ENCODE peak calls at places on chromosomes 1 and 21, in four cellular contexts. L is H9; E is putamen; N is stimulated activated naive CD4-positive, alpha-beta T cell. B is an unnamed sample.

GRCh38 chr1:167805041-167805556 is 83.3 kb downstream of the MPZL1 start:
- DNase-seq in L (no peak), E (no peak), N (no peak), B (peak; percentile 35)

GRCh38 chr1:147641695-147642592 is 28.4 kb downstream of the ACP6 start:
- DNase-seq in N (peak; percentile 31), E (no peak), L (no peak), B (peak; percentile 51)

GRCh38 chr1:2212542-2213491 is 15.3 kb upstream of the SKI start:
- DNase-seq in E (peak; percentile 91), L (peak; percentile 95), N (peak; percentile 63), B (peak; percentile 92)

GRCh38 chr1:32045770-32046169 is 27.0 kb upstream of the TMEM39B start:
- DNase-seq in E (no peak), L (no peak), N (no peak), B (no peak)

GRCh38 chr1:226406401-226406881 is 1.5 kb downstream of the PARP1 start:
- DNase-seq in L (peak; percentile 22), N (no peak), E (no peak), B (no peak)

GRCh38 chr1:79847715-79848114 is 841.2 kb upstream of the ADGRL4 start:
- DNase-seq in N (no peak), L (no peak), E (no peak), B (no peak)

GRCh38 chr1:204499511-204500468 is 5.2 kb upstream of the PIK3C2B start:
- DNase-seq in E (no peak), N (no peak), L (no peak), B (no peak)

GRCh38 chr1:172917972-172918371 is 132.8 kb downstream of the TNFSF18 start:
- DNase-seq in N (no peak), E (no peak), L (no peak), B (no peak)

GRCh38 chr1:59220356-59220755 is 76.5 kb upstream of the FGGY start:
- DNase-seq in L (no peak), N (no peak), E (no peak), B (peak; percentile 5)

GRCh38 chr21:36526104-36526503 is 46.2 kb upstream of the CLDN14 start:
- DNase-seq in N (no peak), L (no peak), E (no peak), B (no peak)

GRCh38 chr1:245956225-245956624 is 550.9 kb downstream of the SMYD3 start:
- DNase-seq in L (no peak), E (no peak), N (peak; percentile 22), B (no peak)

GRCh38 chr1:77375990-77376389 is 94.2 kb downstream of the AK5 start:
- DNase-seq in L (no peak), N (no peak), E (no peak), B (no peak)

GRCh38 chr1:203327684-203328457 is 22.6 kb downstream of the BTG2 start:
- DNase-seq in N (peak; percentile 71), L (no peak), E (peak; percentile 80), B (peak; percentile 88)

GRCh38 chr1:185108324-185108723 is 48.4 kb downstream of the TRMT1L start:
- DNase-seq in N (no peak), L (no peak), E (no peak), B (no peak)

GRCh38 chr1:225119307-225119706 is 189.8 kb downstream of the DNAH14 start:
- DNase-seq in N (no peak), E (no peak), L (no peak), B (no peak)

GRCh38 chr1:52141513-52142219 is at the start of gene ZFYVE9:
- DNase-seq in L (peak; percentile 77), E (peak; percentile 79), N (peak; percentile 53), B (peak; percentile 77)

GRCh38 chr1:226373376-226373775 is 34.5 kb downstream of the PARP1 start:
- DNase-seq in N (no peak), E (no peak), L (no peak), B (no peak)

GRCh38 chr21:14889080-14889805 is 175.6 kb downstream of the NRIP1 start:
- DNase-seq in E (no peak), N (no peak), L (no peak), B (no peak)

GRCh38 chr1:204453141-204453772 is 41.3 kb downstream of the PIK3C2B start:
- DNase-seq in L (peak; percentile 47), N (peak; percentile 56), E (no peak), B (no peak)

GRCh38 chr1:234250747-234251146 is 122.5 kb upstream of the COA6 start:
- DNase-seq in N (no peak), L (peak; percentile 82), E (no peak), B (no peak)

GRCh38 chr1:8381618-8382017 is 63.7 kb downstream of the SLC45A1 start:
- DNase-seq in N (no peak), E (no peak), L (no peak), B (no peak)

GRCh38 chr21:18954415-18954972 is 550.9 kb upstream of the TMPRSS15 start:
- DNase-seq in E (no peak), L (no peak), N (no peak), B (no peak)

GRCh38 chr1:207698822-207699483 is 52.9 kb upstream of the CD46 start:
- DNase-seq in E (peak; percentile 44), N (peak; percentile 8), L (peak; percentile 74), B (peak; percentile 78)

GRCh38 chr1:67578397-67579020 is 106.5 kb upstream of the GADD45A start:
- DNase-seq in L (no peak), E (no peak), N (no peak), B (no peak)

GRCh38 chr1:237737448-237737847 is 153.3 kb downstream of the ZP4 start:
- DNase-seq in N (no peak), L (no peak), E (no peak), B (no peak)

GRCh38 chr1:152533327-152533938 is 19.2 kb downstream of the CRCT1 start:
- DNase-seq in N (no peak), E (no peak), L (no peak), B (no peak)

B was measured in Ammon's horn.